ENCODE peak calls at places on chromosomes 11 and 22, in five cellular contexts. I, Z, U, S and N are unnamed samples.

GRCh38 chr11:10323793-10324170 is 18.9 kb downstream of the ADM start:
- DNase-seq in U (no peak), I (no peak), S (no peak), Z (no peak), N (peak)

GRCh38 chr11:111407652-111408051 is 28.6 kb upstream of the POU2AF1 start:
- DNase-seq in I (no peak), S (no peak), Z (no peak), U (no peak), N (no peak)

GRCh38 chr11:17552041-17552355 is 4.9 kb downstream of the OTOG start:
- DNase-seq in I (no peak), U (no peak), S (no peak), Z (no peak), N (no peak)

GRCh38 chr11:121122328-121122727 is 21.3 kb downstream of the TECTA start:
- DNase-seq in I (no peak), Z (no peak), S (no peak), U (no peak), N (no peak)

GRCh38 chr22:37178350-37179125 is 9.5 kb downstream of the C1QTNF6 start:
- DNase-seq in I (no peak), Z (no peak), S (no peak), U (no peak), N (peak)

GRCh38 chr22:25746012-25746373 is 4.0 kb downstream of the MYO18B start:
- DNase-seq in S (no peak), U (no peak), I (peak), Z (no peak), N (peak)

GRCh38 chr11:6992026-6992425 is 28.1 kb downstream of the ZNF214 start:
- DNase-seq in S (no peak), Z (no peak), U (no peak), I (no peak), N (peak)

GRCh38 chr11:88680806-88681205 is 343.3 kb upstream of the CTSC start:
- DNase-seq in U (no peak), S (no peak), I (peak), Z (no peak), N (peak)

GRCh38 chr11:67279589-67280340 is 9.3 kb upstream of the ANKRD13D start:
- DNase-seq in U (no peak), Z (no peak), I (no peak), S (no peak), N (no peak)

GRCh38 chr11:134364261-134364660 is 32.5 kb downstream of the GLB1L2 start:
- DNase-seq in Z (no peak), U (no peak), I (no peak), S (no peak), N (no peak)

GRCh38 chr11:37450613-37451012 is 852.6 kb upstream of the RAG2 start:
- DNase-seq in S (no peak), U (no peak), Z (no peak), I (peak), N (peak)

GRCh38 chr22:46055176-46055850 is 78.4 kb upstream of the WNT7B start:
- DNase-seq in S (peak), I (peak), U (no peak), Z (peak), N (peak)

GRCh38 chr11:1358286-1358685 is 31.4 kb upstream of the BRSK2 start:
- DNase-seq in Z (no peak), I (no peak), U (no peak), S (no peak), N (peak)

GRCh38 chr11:3809624-3809928 is 1.2 kb downstream of the PGAP2 start:
- DNase-seq in S (no peak), I (no peak), U (no peak), Z (no peak), N (no peak)

GRCh38 chr11:61513143-61513740 is 4.7 kb downstream of the LRRC10B start:
- DNase-seq in S (no peak), Z (no peak), U (no peak), I (no peak), N (no peak)

GRCh38 chr22:31872209-31872608 is 72.1 kb upstream of the YWHAH start:
- DNase-seq in Z (no peak), S (no peak), I (no peak), U (no peak), N (peak)

GRCh38 chr11:72989727-72990126 is 152.4 kb downstream of the FCHSD2 start:
- DNase-seq in I (no peak), U (no peak), Z (no peak), S (no peak), N (peak)

GRCh38 chr11:10032991-10033390 is 261.0 kb downstream of the SBF2 start:
- DNase-seq in Z (no peak), I (no peak), U (no peak), S (no peak), N (peak)

GRCh38 chr22:36069368-36069767 is 40.7 kb upstream of the RBFOX2 start:
- DNase-seq in U (no peak), I (no peak), Z (no peak), S (peak), N (no peak)

GRCh38 chr22:49838771-49839717 is 11.4 kb upstream of the BRD1 start:
- DNase-seq in S (no peak), U (no peak), Z (no peak), I (peak), N (no peak)

GRCh38 chr11:93514712-93515111 is 28.5 kb downstream of the SMCO4 start:
- DNase-seq in Z (no peak), S (no peak), I (no peak), U (no peak), N (no peak)

GRCh38 chr11:83827940-83828554 is 541.9 kb upstream of the CCDC90B start:
- DNase-seq in S (no peak), I (peak), U (peak), Z (no peak), N (peak)

GRCh38 chr22:43186272-43187170 is at the start of gene TTLL12:
- DNase-seq in S (peak), U (peak), I (peak), Z (peak), N (peak)

GRCh38 chr22:42856179-42856864 is 751 bp downstream of the ARFGAP3 start:
- DNase-seq in S (peak), I (no peak), U (no peak), Z (peak), N (peak)

GRCh38 chr11:86291466-86292262 is 10.4 kb upstream of the HIKESHI start:
- DNase-seq in I (peak), S (peak), Z (no peak), U (peak), N (peak)

GRCh38 chr22:41661088-41661487 is 27.6 kb downstream of the SNU13 start:
- DNase-seq in S (no peak), U (no peak), I (no peak), Z (no peak), N (no peak)

GRCh38 chr11:67174311-67174710 is 55.2 kb downstream of the KDM2A start:
- DNase-seq in S (no peak), I (no peak), Z (no peak), U (no peak), N (no peak)

GRCh38 chr22:40665312-40665711 is 14.0 kb upstream of the MCHR1 start:
- DNase-seq in S (no peak), U (no peak), Z (peak), I (no peak), N (no peak)

GRCh38 chr11:117058761-117059233 is 39.4 kb downstream of the SIK3 start:
- DNase-seq in S (no peak), U (no peak), Z (no peak), I (peak), N (peak)

GRCh38 chr11:33930317-33931021 is 38.6 kb upstream of the LMO2 start:
- DNase-seq in I (no peak), Z (peak), S (no peak), U (peak), N (peak)